ENCODE peak calls at places on chromosomes 6 and 20, in eight cellular contexts. R is IMR-90, Z is mammary epithelial cell, M is neural progenitor cell, J is heart left ventricle, K is thoracic aorta, S is vagina, F is ascending aorta. B is an unnamed sample. For H3K36me3 and H3K4me1, the result is how much of the 10 kb centered on the place peaks cover.

GRCh38 chr6:141580988-141581387 is 551.7 kb upstream of the GJE1 start:
- DNase-seq in R (peak), Z (peak), M (no peak), J (no peak), K (no peak), S (no peak), F (no peak), B (no peak)

GRCh38 chr6:13259393-13259792 is 68.9 kb downstream of the TBC1D7 start:
- DNase-seq in R (no peak), Z (no peak), M (no peak), J (no peak), K (no peak), S (no peak), F (no peak), B (no peak)

GRCh38 chr20:57220187-57221165 is 46.0 kb downstream of the BMP7 start:
- DNase-seq in R (no peak), Z (no peak), M (no peak), J (no peak), K (no peak), S (no peak), F (no peak), B (no peak)

GRCh38 chr6:27053738-27054137 is 193.8 kb upstream of the PRSS16 start:
- DNase-seq in R (no peak), Z (peak), M (no peak), J (no peak), K (no peak), S (no peak), F (no peak), B (no peak)

GRCh38 chr6:37454420-37455125 is 21.6 kb downstream of the CMTR1 start:
- DNase-seq in R (no peak), Z (no peak), M (no peak), J (no peak), K (no peak), S (no peak), F (no peak), B (no peak)

GRCh38 chr20:8722277-8722928 is 346.5 kb upstream of the PLCB4 start:
- DNase-seq in R (peak), Z (peak), M (peak), J (peak), K (no peak), S (no peak), F (no peak), B (no peak)

GRCh38 chr6:87146363-87146762 is 9.0 kb upstream of the ZNF292 start:
- DNase-seq in R (no peak), Z (no peak), M (no peak), J (no peak), K (no peak), S (no peak), F (no peak), B (no peak)

GRCh38 chr6:41428995-41429417 is 93.6 kb downstream of the NCR2 start:
- DNase-seq in R (peak), Z (peak), M (no peak), J (peak), K (no peak), S (no peak), F (no peak), B (peak)

GRCh38 chr20:40251284-40251932 is 437.6 kb downstream of the MAFB start:
- DNase-seq in R (peak), Z (peak), M (peak), J (no peak), K (no peak), S (no peak), F (no peak), B (no peak)

GRCh38 chr6:33689879-33690278 is 21.6 kb downstream of the UQCC2 start:
- DNase-seq in R (no peak), Z (no peak), M (no peak), J (no peak), K (no peak), S (no peak), F (no peak), B (no peak)

GRCh38 chr20:37285664-37286374 is 3.6 kb upstream of the MANBAL start:
- DNase-seq in R (no peak), Z (no peak), M (no peak), J (no peak), K (no peak), S (no peak), F (no peak), B (no peak)

GRCh38 chr6:143157146-143157545 is 96.5 kb downstream of the AIG1 start:
- DNase-seq in R (no peak), Z (peak), M (no peak), J (no peak), K (no peak), S (no peak), F (no peak), B (no peak)

GRCh38 chr6:79466222-79466834 is 70.9 kb downstream of the LCA5 start:
- DNase-seq in R (peak), Z (peak), M (peak), J (no peak), K (no peak), S (no peak), F (no peak), B (no peak)

GRCh38 chr6:129416337-129416990 is 293.5 kb downstream of the ARHGAP18 start:
- DNase-seq in R (no peak), Z (no peak), M (no peak), J (no peak), K (no peak), S (no peak), F (no peak), B (peak)

GRCh38 chr20:61963885-61964674 is 101.6 kb downstream of the TAF4 start:
- DNase-seq in R (no peak), Z (no peak), M (no peak), J (no peak), K (no peak), S (no peak), F (no peak), B (no peak)

GRCh38 chr6:48151142-48151541 is 40.1 kb upstream of the PTCHD4 start:
- DNase-seq in R (no peak), Z (peak), M (no peak), J (no peak), K (no peak), S (no peak), F (no peak), B (no peak)

GRCh38 chr6:64012351-64013060 is 376.9 kb downstream of the PHF3 start:
- DNase-seq in R (peak), Z (peak), M (peak), J (no peak), K (no peak), S (no peak), F (no peak), B (no peak)

GRCh38 chr6:147135211-147135672 is 69.0 kb upstream of the STXBP5 start:
- DNase-seq in R (peak), Z (peak), M (no peak), J (no peak), K (no peak), S (no peak), F (no peak), B (no peak)

GRCh38 chr6:156778615-156779205 is 1.5 kb downstream of the ARID1B start:
- DNase-seq in R (no peak), Z (peak), M (peak), J (peak), K (no peak), S (no peak), F (no peak), B (peak)

GRCh38 chr6:105844275-105844848 is 241.8 kb upstream of the PRDM1 start:
- DNase-seq in R (peak), Z (no peak), M (no peak), J (peak), K (no peak), S (no peak), F (no peak), B (peak)

GRCh38 chr20:39676857-39677351 is 714.8 kb downstream of the DHX35 start:
- DNase-seq in R (peak), Z (peak), M (peak), J (no peak), K (no peak), S (no peak), F (no peak), B (no peak)

GRCh38 chr6:133701633-133702331 is 187.1 kb upstream of the TCF21 start:
- DNase-seq in R (peak), Z (no peak), M (no peak), J (peak), K (no peak), S (no peak), F (no peak), B (peak)

GRCh38 chr6:2454180-2454579 is 208.8 kb upstream of the GMDS start:
- DNase-seq in R (peak), Z (no peak), M (no peak), J (no peak), K (no peak), S (no peak), F (no peak), B (no peak)

GRCh38 chr6:11392778-11393507 is 144.6 kb upstream of the TMEM170B start:
- DNase-seq in R (no peak), Z (no peak), M (no peak), J (no peak), K (no peak), S (no peak), F (no peak), B (no peak)

GRCh38 chr6:144413418-144413817 is 128.3 kb downstream of the UTRN start:
- DNase-seq in R (peak), Z (no peak), M (no peak), J (no peak), K (no peak), S (no peak), F (no peak), B (no peak)

GRCh38 chr6:133568970-133569889 is 319.7 kb upstream of the TCF21 start:
- DNase-seq in R (peak), Z (peak), M (peak), J (peak), K (no peak), S (no peak), F (no peak), B (peak)

GRCh38 chr6:154986787-154987235 is 8.3 kb upstream of the TIAM2 start:
- DNase-seq in R (no peak), Z (no peak), M (no peak), J (no peak), K (no peak), S (no peak), F (no peak), B (no peak)

GRCh38 chr6:19524787-19525186 is 312.4 kb upstream of the ID4 start:
- DNase-seq in R (no peak), Z (no peak), M (no peak), J (no peak), K (no peak), S (no peak), F (no peak), B (no peak)

GRCh38 chr20:25061103-25061799 is 3.3 kb upstream of the ACSS1 start:
- DNase-seq in R (no peak), Z (no peak), M (no peak), J (peak), K (no peak), S (no peak), F (no peak), B (no peak)

GRCh38 chr20:25062841-25063240 is 4.9 kb upstream of the ACSS1 start:
- DNase-seq in R (no peak), Z (no peak), M (no peak), J (no peak), K (no peak), S (no peak), F (no peak), B (no peak)

GRCh38 chr20:25063546-25063945 is 5.6 kb upstream of the ACSS1 start:
- DNase-seq in R (no peak), Z (no peak), M (no peak), J (no peak), K (no peak), S (no peak), F (no peak), B (no peak)

GRCh38 chr20:25063981-25064380 is 6.0 kb upstream of the ACSS1 start:
- DNase-seq in R (no peak), Z (no peak), M (no peak), J (no peak), K (no peak), S (no peak), F (no peak), B (no peak)

GRCh38 chr20:25061821-25062530 is 4.0 kb upstream of the ACSS1 start:
- DNase-seq in R (no peak), Z (no peak), M (no peak), J (peak), K (no peak), S (no peak), F (no peak), B (no peak)
- H3K27ac ChIP-seq in R (no peak), Z (no peak), M (no peak), J (no peak), K (no peak), S (no peak), F (no peak), B (no peak)

GRCh38 chr6:39920147-39920546 is 14.1 kb downstream of the MOCS1 start:
- DNase-seq in R (no peak), Z (no peak), M (no peak), J (no peak), K (no peak), S (no peak), F (no peak), B (no peak)

GRCh38 chr6:39925191-39925930 is 8.9 kb downstream of the MOCS1 start:
- DNase-seq in R (no peak), Z (no peak), M (no peak), J (no peak), K (no peak), S (no peak), F (no peak), B (no peak)

GRCh38 chr6:39923394-39923793 is 10.9 kb downstream of the MOCS1 start:
- DNase-seq in R (no peak), Z (peak), M (no peak), J (peak), K (peak), S (no peak), F (no peak), B (peak)

GRCh38 chr6:39924283-39924682 is 10.0 kb downstream of the MOCS1 start:
- DNase-seq in R (no peak), Z (no peak), M (no peak), J (no peak), K (no peak), S (no peak), F (no peak), B (no peak)

GRCh38 chr6:39922821-39923220 is 11.4 kb downstream of the MOCS1 start:
- DNase-seq in R (no peak), Z (no peak), M (no peak), J (no peak), K (no peak), S (no peak), F (no peak), B (no peak)
- H3K36me3 ChIP-seq in R (under half), Z (under half), M (under half), J (half or more), K (under half), S (under half), F (under half), B (under half)

DNA sequence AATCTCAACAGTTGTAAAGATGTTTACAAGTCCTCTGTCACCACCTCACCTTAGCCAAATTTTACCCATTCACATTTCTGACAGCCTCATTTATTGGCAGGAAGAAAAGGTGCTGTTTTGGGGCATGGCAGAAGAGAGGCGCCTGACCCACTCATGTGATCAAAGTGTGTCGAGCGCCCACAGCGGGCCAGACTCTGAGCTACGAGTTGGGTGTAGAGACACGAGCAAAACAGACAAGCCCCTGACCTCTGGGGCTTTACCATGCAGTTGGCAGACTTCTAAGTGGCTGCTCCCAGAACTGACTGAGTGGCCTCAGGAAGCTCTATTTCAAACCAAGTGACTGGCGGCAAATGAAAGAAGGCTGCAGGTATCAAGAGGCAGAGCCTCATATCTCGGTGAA is 167.0 kb downstream of the SOBP start:
- DNase-seq in R (no peak), Z (no peak), M (no peak), J (peak), K (no peak), S (peak), F (no peak), B (peak)
- H3K4me1 ChIP-seq in R (under half), Z (under half), M (under half), J (under half), K (under half), S (under half), F (under half), B (half or more)

GRCh38 chr6:43269273-43270007 is 26.2 kb downstream of the TTBK1 start:
- DNase-seq in R (no peak), Z (no peak), M (peak), J (no peak), K (no peak), S (no peak), F (no peak), B (peak)
- H3K27ac ChIP-seq in R (no peak), Z (no peak), M (no peak), J (peak), K (no peak), S (peak), F (no peak), B (peak)

DNA sequence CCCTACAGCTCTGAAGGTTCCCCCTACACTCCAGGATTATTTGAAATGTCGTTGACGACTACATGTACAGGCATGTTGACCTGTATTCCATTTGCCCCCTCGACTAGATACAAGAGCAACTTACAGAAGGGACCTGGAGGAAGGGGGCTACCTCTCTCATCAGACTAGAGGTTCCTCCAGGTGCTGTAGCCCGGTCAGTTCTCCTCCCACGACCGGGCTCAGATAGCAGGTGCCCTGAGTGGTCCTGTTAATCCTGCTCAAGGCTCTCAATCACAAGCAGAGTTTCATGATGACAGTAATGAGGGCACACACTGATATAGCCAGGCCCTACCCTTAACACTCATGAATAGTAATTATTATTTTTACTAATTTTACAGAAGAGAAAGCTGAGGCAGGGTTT is 36.5 kb downstream of the KCNK5 start:
- DNase-seq in R (no peak), Z (no peak), M (no peak), J (no peak), K (no peak), S (no peak), F (no peak), B (no peak)
- H3K36me3 ChIP-seq in R (under half), Z (under half), M (under half), J (under half), K (under half), S (under half), F (under half), B (under half)